ENCODE peak calls at places on chromosomes 2 and 18, in four cellular contexts. One of them, this sample, is unnamed.

GRCh38 chr2:237330539-237330938 is 83.4 kb downstream of the COL6A3 start:
- DNase-seq in ovary: no peak
- DNase-seq in kidney: no peak
- DNase-seq in nephron progenitor cell: no peak
- DNase-seq in this sample: no peak

GRCh38 chr2:127627740-127628571 is 18.0 kb upstream of the GPR17 start:
- DNase-seq in ovary: peak; percentile 4
- DNase-seq in kidney: peak; percentile 70
- DNase-seq in nephron progenitor cell: no peak
- DNase-seq in this sample: peak; percentile 75

GRCh38 chr2:177289824-177290632 is 25.5 kb upstream of the NFE2L2 start:
- DNase-seq in ovary: no peak
- DNase-seq in kidney: no peak
- DNase-seq in nephron progenitor cell: no peak
- DNase-seq in this sample: no peak

GRCh38 chr18:79394438-79395307 is 1.1 kb upstream of the NFATC1 start:
- DNase-seq in ovary: peak; percentile 54
- DNase-seq in kidney: peak; percentile 82
- DNase-seq in nephron progenitor cell: peak; percentile 41
- DNase-seq in this sample: peak; percentile 84

GRCh38 chr18:4734021-4734420 is 278.9 kb upstream of the DLGAP1 start:
- DNase-seq in ovary: no peak
- DNase-seq in kidney: no peak
- DNase-seq in nephron progenitor cell: no peak
- DNase-seq in this sample: no peak

GRCh38 chr2:48146552-48146951 is 240.3 kb upstream of the FBXO11 start:
- DNase-seq in ovary: no peak
- DNase-seq in kidney: no peak
- DNase-seq in nephron progenitor cell: no peak
- DNase-seq in this sample: no peak

GRCh38 chr2:230872151-230872967 is 7.6 kb downstream of the ITM2C start:
- DNase-seq in ovary: no peak
- DNase-seq in kidney: peak; percentile 70
- DNase-seq in nephron progenitor cell: no peak
- DNase-seq in this sample: peak; percentile 73

GRCh38 chr18:47979611-47980200 is 49.2 kb upstream of the SMAD2 start:
- DNase-seq in ovary: no peak
- DNase-seq in kidney: no peak
- DNase-seq in nephron progenitor cell: no peak
- DNase-seq in this sample: no peak

GRCh38 chr2:164840930-164841718 is 499 bp downstream of the COBLL1 start:
- DNase-seq in ovary: peak; percentile 81
- DNase-seq in kidney: peak; percentile 91
- DNase-seq in nephron progenitor cell: peak; percentile 79
- DNase-seq in this sample: peak; percentile 92

GRCh38 chr2:65710779-65711295 is 278.4 kb upstream of the SPRED2 start:
- DNase-seq in ovary: no peak
- DNase-seq in kidney: no peak
- DNase-seq in nephron progenitor cell: no peak
- DNase-seq in this sample: no peak

GRCh38 chr2:83055338-83056010 is 1403.6 kb downstream of the SUCLG1 start:
- DNase-seq in ovary: no peak
- DNase-seq in kidney: no peak
- DNase-seq in nephron progenitor cell: no peak
- DNase-seq in this sample: no peak

GRCh38 chr2:10225291-10226031 is 77.2 kb upstream of the HPCAL1 start:
- DNase-seq in ovary: no peak
- DNase-seq in kidney: peak; percentile 63
- DNase-seq in nephron progenitor cell: peak; percentile 28
- DNase-seq in this sample: peak; percentile 54

GRCh38 chr2:19829672-19830071 is 72.1 kb downstream of the TTC32 start:
- DNase-seq in ovary: no peak
- DNase-seq in kidney: no peak
- DNase-seq in nephron progenitor cell: no peak
- DNase-seq in this sample: no peak

GRCh38 chr2:127770973-127771735 is 39.8 kb downstream of the WDR33 start:
- DNase-seq in ovary: no peak
- DNase-seq in kidney: no peak
- DNase-seq in nephron progenitor cell: no peak
- DNase-seq in this sample: no peak

GRCh38 chr2:177606636-177607035 is 214.1 kb downstream of the AGPS start:
- DNase-seq in ovary: no peak
- DNase-seq in kidney: no peak
- DNase-seq in nephron progenitor cell: no peak
- DNase-seq in this sample: no peak

GRCh38 chr2:164671664-164672396 is 50.5 kb upstream of the GRB14 start:
- DNase-seq in ovary: no peak
- DNase-seq in kidney: no peak
- DNase-seq in nephron progenitor cell: no peak
- DNase-seq in this sample: no peak

GRCh38 chr18:59272221-59272888 is 899 bp downstream of the RAX start:
- DNase-seq in ovary: no peak
- DNase-seq in kidney: peak; percentile 78
- DNase-seq in nephron progenitor cell: no peak
- DNase-seq in this sample: peak; percentile 72

GRCh38 chr18:67035026-67035425 is 431.1 kb upstream of the CDH19 start:
- DNase-seq in ovary: no peak
- DNase-seq in kidney: no peak
- DNase-seq in nephron progenitor cell: no peak
- DNase-seq in this sample: no peak

GRCh38 chr18:46439037-46439436 is 218.0 kb downstream of the LOXHD1 start:
- DNase-seq in ovary: no peak
- DNase-seq in kidney: no peak
- DNase-seq in nephron progenitor cell: no peak
- DNase-seq in this sample: no peak

GRCh38 chr2:98013407-98014042 is 17.8 kb upstream of the TMEM131 start:
- DNase-seq in ovary: no peak
- DNase-seq in kidney: no peak
- DNase-seq in nephron progenitor cell: no peak
- DNase-seq in this sample: no peak

GRCh38 chr2:15795426-15795825 is 144.9 kb upstream of the MYCN start:
- DNase-seq in ovary: peak; percentile 39
- DNase-seq in kidney: no peak
- DNase-seq in nephron progenitor cell: no peak
- DNase-seq in this sample: peak; percentile 63

GRCh38 chr18:75783816-75784215 is 356.3 kb upstream of the SMIM21 start:
- DNase-seq in ovary: no peak
- DNase-seq in kidney: no peak
- DNase-seq in nephron progenitor cell: no peak
- DNase-seq in this sample: no peak

GRCh38 chr2:240250985-240251847 is 110.8 kb upstream of the OTOS start:
- DNase-seq in ovary: peak; percentile 94
- DNase-seq in kidney: peak; percentile 99
- DNase-seq in nephron progenitor cell: peak; percentile 72
- DNase-seq in this sample: peak; percentile 84

GRCh38 chr2:8983571-8983970 is 19.9 kb downstream of the MBOAT2 start:
- DNase-seq in ovary: no peak
- DNase-seq in kidney: no peak
- DNase-seq in nephron progenitor cell: no peak
- DNase-seq in this sample: no peak

GRCh38 chr2:216056739-216057138 is 24.9 kb downstream of the PECR start:
- DNase-seq in ovary: no peak
- DNase-seq in kidney: no peak
- DNase-seq in nephron progenitor cell: no peak
- DNase-seq in this sample: no peak

GRCh38 chr2:206585335-206585734 is 57.0 kb upstream of the FAM237A start:
- DNase-seq in ovary: no peak
- DNase-seq in kidney: no peak
- DNase-seq in nephron progenitor cell: no peak
- DNase-seq in this sample: no peak

GRCh38 chr2:18848641-18849040 is 259.3 kb upstream of the NT5C1B start:
- DNase-seq in ovary: no peak
- DNase-seq in kidney: no peak
- DNase-seq in nephron progenitor cell: no peak
- DNase-seq in this sample: no peak

GRCh38 chr2:98118161-98118560 is 31.2 kb downstream of the VWA3B start:
- DNase-seq in ovary: no peak
- DNase-seq in kidney: no peak
- DNase-seq in nephron progenitor cell: no peak
- DNase-seq in this sample: no peak

GRCh38 chr18:524496-524895 is 24.0 kb upstream of the COLEC12 start:
- DNase-seq in ovary: no peak
- DNase-seq in kidney: no peak
- DNase-seq in nephron progenitor cell: no peak
- DNase-seq in this sample: no peak

GRCh38 chr2:208015475-208015874 is 9.9 kb downstream of the PLEKHM3 start:
- DNase-seq in ovary: no peak
- DNase-seq in kidney: no peak
- DNase-seq in nephron progenitor cell: no peak
- DNase-seq in this sample: no peak

GRCh38 chr18:6982398-6982797 is 135.2 kb downstream of the LAMA1 start:
- DNase-seq in ovary: no peak
- DNase-seq in kidney: no peak
- DNase-seq in nephron progenitor cell: no peak
- DNase-seq in this sample: no peak

GRCh38 chr18:45958730-45959129 is 8.4 kb downstream of the EPG5 start:
- DNase-seq in ovary: no peak
- DNase-seq in kidney: no peak
- DNase-seq in nephron progenitor cell: no peak
- DNase-seq in this sample: no peak

GRCh38 chr18:59414254-59414653 is 55.2 kb upstream of the LMAN1 start:
- DNase-seq in ovary: no peak
- DNase-seq in kidney: no peak
- DNase-seq in nephron progenitor cell: no peak
- DNase-seq in this sample: no peak

GRCh38 chr2:97747716-97748115 is 34.3 kb downstream of the ZAP70 start:
- DNase-seq in ovary: no peak
- DNase-seq in kidney: no peak
- DNase-seq in nephron progenitor cell: no peak
- DNase-seq in this sample: no peak

GRCh38 chr18:55549474-55550104 is 38.4 kb downstream of the TCF4 start:
- DNase-seq in ovary: no peak
- DNase-seq in kidney: no peak
- DNase-seq in nephron progenitor cell: no peak
- DNase-seq in this sample: no peak

GRCh38 chr2:178009813-178010212 is 62.8 kb downstream of the PDE11A start:
- DNase-seq in ovary: no peak
- DNase-seq in kidney: no peak
- DNase-seq in nephron progenitor cell: no peak
- DNase-seq in this sample: no peak

GRCh38 chr18:34370704-34371405 is 146.1 kb upstream of the NOL4 start:
- DNase-seq in ovary: no peak
- DNase-seq in kidney: no peak
- DNase-seq in nephron progenitor cell: no peak
- DNase-seq in this sample: no peak

GRCh38 chr2:40041983-40042382 is 262.9 kb upstream of the THUMPD2 start:
- DNase-seq in ovary: no peak
- DNase-seq in kidney: no peak
- DNase-seq in nephron progenitor cell: no peak
- DNase-seq in this sample: no peak